ENCODE peak calls at places on chromosome 6, in nine cellular contexts. N is spleen, I is AG10803, U is transverse colon, X is A549, E is lower lobe of right lung, P is psoas muscle, H is foreskin fibroblast, J is epithelial cell of esophagus. D is an unnamed sample.

GRCh38 chr6:134373282-134373922 is 55.5 kb upstream of the SGK1 start:
- DNase-seq in J (peak), U (peak), I (peak), X (peak), N (peak), P (no peak), E (peak), H (peak), D (no peak)

GRCh38 chr6:7561153-7561964 is 19.9 kb downstream of the DSP start:
- DNase-seq in P (no peak), E (no peak), H (no peak), X (no peak), J (peak), I (peak), N (no peak), U (peak), D (no peak)

GRCh38 chr6:84768442-84769174 is 4.2 kb upstream of the TBX18 start:
- DNase-seq in X (peak), E (no peak), H (peak), I (no peak), J (no peak), U (no peak), P (peak), N (no peak), D (no peak)

GRCh38 chr6:43455034-43455747 is at the start of gene DLK2:
- DNase-seq in J (peak), H (no peak), U (peak), X (peak), P (no peak), N (peak), I (no peak), E (no peak), D (no peak)

GRCh38 chr6:52718535-52718934 is 44.7 kb downstream of the GSTA2 start:
- DNase-seq in N (no peak), U (no peak), X (no peak), I (peak), J (peak), E (no peak), P (no peak), H (no peak), D (no peak)

GRCh38 chr6:87198496-87198895 is 43.1 kb downstream of the ZNF292 start:
- DNase-seq in I (no peak), X (no peak), J (peak), H (peak), P (no peak), E (no peak), U (no peak), N (no peak), D (no peak)

GRCh38 chr6:41813956-41814355 is 26.5 kb downstream of the TOMM6 start:
- DNase-seq in N (no peak), I (no peak), H (no peak), P (no peak), U (no peak), E (no peak), J (no peak), X (no peak), D (no peak)

GRCh38 chr6:110101885-110102284 is 77.6 kb downstream of the WASF1 start:
- DNase-seq in U (no peak), J (no peak), I (no peak), H (no peak), N (peak), E (no peak), P (no peak), X (no peak), D (no peak)

GRCh38 chr6:38617856-38618255 is 21.9 kb downstream of the BTBD9 start:
- DNase-seq in U (no peak), I (no peak), H (no peak), X (no peak), N (no peak), P (no peak), J (no peak), E (no peak), D (no peak)

GRCh38 chr6:150766201-150766997 is 99.1 kb upstream of the MTHFD1L start:
- DNase-seq in N (no peak), H (no peak), E (no peak), U (no peak), X (no peak), I (no peak), P (peak), J (no peak), D (no peak)

GRCh38 chr6:168133707-168134398 is 54.8 kb upstream of the FRMD1 start:
- DNase-seq in X (no peak), I (no peak), J (no peak), H (no peak), U (no peak), N (no peak), P (no peak), E (no peak), D (peak)

GRCh38 chr6:39357998-39358686 is 35.6 kb upstream of the KCNK16 start:
- DNase-seq in I (peak), X (no peak), E (no peak), U (peak), J (peak), P (no peak), N (peak), H (peak), D (peak)

GRCh38 chr6:33279257-33279695 is 2.4 kb downstream of the B3GALT4 start:
- DNase-seq in U (no peak), E (no peak), P (peak), H (no peak), N (peak), J (no peak), I (no peak), X (no peak), D (peak)

GRCh38 chr6:147930743-147931142 is 411.9 kb upstream of the SASH1 start:
- DNase-seq in H (no peak), J (peak), X (no peak), P (no peak), E (no peak), U (no peak), N (no peak), I (no peak), D (no peak)

GRCh38 chr6:164252952-164253351 is 838.4 kb downstream of the QKI start:
- DNase-seq in X (no peak), P (no peak), J (no peak), I (no peak), N (no peak), H (no peak), U (no peak), E (no peak), D (no peak)

GRCh38 chr6:24630861-24631505 is 15.0 kb downstream of the KIAA0319 start:
- DNase-seq in N (no peak), J (no peak), U (no peak), X (no peak), E (no peak), H (no peak), P (no peak), I (no peak), D (no peak)

GRCh38 chr6:95321106-95321505 is 256.2 kb upstream of the MANEA start:
- DNase-seq in U (no peak), H (no peak), X (no peak), I (no peak), E (no peak), J (peak), N (no peak), P (no peak), D (no peak)

GRCh38 chr6:25898289-25898977 is 24.4 kb upstream of the SLC17A3 start:
- DNase-seq in P (no peak), I (no peak), H (no peak), X (no peak), N (no peak), U (no peak), J (no peak), E (no peak), D (no peak)

GRCh38 chr6:144319193-144319592 is 34.1 kb downstream of the UTRN start:
- DNase-seq in E (no peak), X (no peak), U (no peak), P (no peak), H (no peak), J (no peak), I (no peak), N (no peak), D (no peak)

GRCh38 chr6:1667805-1668175 is 58.1 kb downstream of the FOXC1 start:
- DNase-seq in I (no peak), P (no peak), X (no peak), N (no peak), H (no peak), J (no peak), E (no peak), U (no peak), D (no peak)
- TF ChIP-seq CTCF in I (no peak), P (no peak), X (no peak), N (no peak), H (no peak), J (no peak), E (no peak), U (no peak), D (no peak)

DNA sequence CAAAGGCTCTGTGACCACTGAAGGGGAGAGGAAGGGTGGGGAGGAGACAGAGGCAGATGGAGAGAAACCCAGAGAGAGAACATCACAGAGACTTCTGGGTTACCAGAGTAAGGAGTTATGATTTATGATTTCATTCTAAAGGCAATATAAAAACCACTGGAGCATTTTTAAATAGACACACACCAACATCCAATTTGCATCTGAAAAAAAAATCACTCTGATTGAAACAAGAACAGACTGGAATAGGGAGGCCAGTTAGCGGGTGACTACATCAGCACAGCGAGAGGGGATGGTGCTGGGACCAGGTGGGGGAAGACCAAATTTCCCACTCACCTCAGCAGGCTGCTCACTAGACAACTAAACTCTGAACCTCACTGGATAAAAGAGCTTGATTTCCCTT is 104.8 kb downstream of the AGPAT4 start:
- DNase-seq in X (no peak), I (no peak), N (no peak), P (no peak), E (no peak), J (peak), H (no peak), U (no peak), D (no peak)
- TF ChIP-seq CTCF in X (no peak), I (no peak), N (no peak), P (no peak), E (no peak), J (no peak), H (no peak), U (no peak), D (no peak)

GRCh38 chr6:73929421-73929820 is 233.4 kb downstream of the CD109 start:
- DNase-seq in P (no peak), E (no peak), N (no peak), U (no peak), H (peak), X (no peak), I (peak), J (peak), D (no peak)
- TF ChIP-seq CTCF in P (no peak), E (no peak), N (no peak), U (no peak), H (no peak), X (no peak), I (no peak), J (no peak), D (no peak)

GRCh38 chr6:98941319-98941718 is 6.4 kb downstream of the FBXL4 start:
- DNase-seq in U (no peak), J (no peak), X (no peak), H (no peak), P (no peak), I (no peak), N (no peak), E (no peak), D (no peak)

GRCh38 chr6:98944598-98945011 is 3.1 kb downstream of the FBXL4 start:
- DNase-seq in U (no peak), X (no peak), N (no peak), I (peak), H (no peak), P (no peak), E (no peak), J (peak), D (no peak)

GRCh38 chr6:98945311-98946005 is 2.3 kb downstream of the FBXL4 start:
- DNase-seq in J (no peak), E (no peak), H (no peak), N (no peak), U (no peak), P (no peak), I (no peak), X (no peak), D (no peak)

GRCh38 chr6:98944168-98944567 is 3.6 kb downstream of the FBXL4 start:
- DNase-seq in U (no peak), E (no peak), X (no peak), J (no peak), P (no peak), I (no peak), H (no peak), N (no peak), D (no peak)

DNA sequence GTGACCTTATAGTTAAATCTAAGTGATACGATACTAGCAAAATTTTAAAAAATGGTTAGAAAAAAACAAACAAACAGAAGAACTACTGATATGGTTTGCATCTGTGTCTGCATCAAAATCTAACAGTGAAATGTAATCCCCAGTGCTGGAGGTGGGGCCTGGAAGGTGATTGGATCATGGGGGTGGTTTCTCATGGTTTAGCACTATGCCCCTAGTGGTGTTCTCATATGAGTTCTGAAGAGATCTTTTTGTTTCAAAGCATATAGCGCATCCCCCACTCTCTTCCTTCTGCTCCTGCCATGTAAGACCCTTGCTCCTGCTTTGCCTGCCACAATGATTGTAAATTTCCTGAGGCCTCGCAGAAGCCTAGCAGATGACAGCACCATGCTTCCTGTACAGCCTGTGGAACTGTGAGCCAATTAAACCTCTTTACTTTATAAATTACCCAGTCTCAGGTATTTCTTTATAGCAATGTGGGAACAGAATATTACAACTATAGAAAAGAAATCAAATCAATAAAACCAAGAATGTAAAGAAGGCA is 5.4 kb downstream of the FBXL4 start:
- DNase-seq in P (no peak), X (no peak), U (no peak), H (no peak), J (no peak), I (no peak), E (no peak), N (no peak), D (no peak)
- TF ChIP-seq CTCF in P (no peak), X (no peak), U (no peak), H (no peak), J (no peak), I (no peak), E (no peak), N (no peak), D (peak)